ENCODE peak calls at places on chromosome 5, in six cellular contexts. T is skeletal muscle cell, I is lower leg skin, L is tibial artery, V is stomach, R is psoas muscle. Z is an unnamed sample.

GRCh38 chr5:123937230-123937629 is 425.3 kb downstream of the CSNK1G3 start:
- DNase-seq in T (peak), I (no peak), L (no peak), V (no peak), R (no peak), Z (no peak)

GRCh38 chr5:108193021-108193795 is 188.7 kb downstream of the FBXL17 start:
- DNase-seq in T (peak), I (no peak), L (no peak), V (no peak), R (no peak), Z (no peak)

GRCh38 chr5:51095481-51095880 is 287.8 kb upstream of the ISL1 start:
- DNase-seq in T (no peak), I (no peak), L (no peak), V (no peak), R (no peak), Z (no peak)

GRCh38 chr5:148939676-148940075 is 113.3 kb downstream of the ADRB2 start:
- DNase-seq in T (no peak), I (no peak), L (no peak), V (no peak), R (no peak), Z (no peak)

GRCh38 chr5:131296213-131296672 is 32.4 kb downstream of the CDC42SE2 start:
- DNase-seq in T (no peak), I (no peak), L (no peak), V (no peak), R (no peak), Z (no peak)

GRCh38 chr5:145824040-145824439 is 11.1 kb downstream of the PRELID2 start:
- DNase-seq in T (no peak), I (no peak), L (no peak), V (no peak), R (no peak), Z (no peak)

GRCh38 chr5:485113-485942 is 38.9 kb downstream of the SLC9A3 start:
- DNase-seq in T (no peak), I (no peak), L (no peak), V (no peak), R (no peak), Z (no peak)

GRCh38 chr5:13591621-13592020 is 352.9 kb downstream of the DNAH5 start:
- DNase-seq in T (peak), I (no peak), L (no peak), V (no peak), R (no peak), Z (no peak)

GRCh38 chr5:77211691-77212047 is 1.2 kb downstream of the PDE8B start:
- DNase-seq in T (no peak), I (no peak), L (no peak), V (no peak), R (no peak), Z (no peak)

GRCh38 chr5:22852807-22853670 is at the start of gene CDH12:
- DNase-seq in T (no peak), I (peak), L (no peak), V (no peak), R (no peak), Z (no peak)

GRCh38 chr5:66469684-66470083 is 126.5 kb upstream of the MAST4 start:
- DNase-seq in T (no peak), I (no peak), L (no peak), V (no peak), R (no peak), Z (no peak)

GRCh38 chr5:63451188-63451587 is 511.1 kb downstream of the HTR1A start:
- DNase-seq in T (no peak), I (no peak), L (no peak), V (no peak), R (no peak), Z (no peak)

GRCh38 chr5:95620030-95620869 is at the start of gene GPR150:
- DNase-seq in T (no peak), I (peak), L (no peak), V (peak), R (peak), Z (peak)

GRCh38 chr5:175654807-175655206 is 3.1 kb upstream of the HRH2 start:
- DNase-seq in T (no peak), I (no peak), L (no peak), V (no peak), R (no peak), Z (no peak)

GRCh38 chr5:169590602-169591001 is 7.0 kb downstream of the SPDL1 start:
- DNase-seq in T (no peak), I (no peak), L (no peak), V (no peak), R (no peak), Z (no peak)

GRCh38 chr5:16855475-16855874 is 80.6 kb downstream of the MYO10 start:
- DNase-seq in T (no peak), I (no peak), L (no peak), V (peak), R (no peak), Z (no peak)

GRCh38 chr5:6377121-6377520 is 1.2 kb downstream of the MED10 start:
- DNase-seq in T (no peak), I (no peak), L (no peak), V (no peak), R (no peak), Z (no peak)

GRCh38 chr5:6378128-6379023 is at the start of gene MED10:
- DNase-seq in T (peak), I (peak), L (peak), V (peak), R (peak), Z (peak)

GRCh38 chr5:6383376-6383775 is 5.0 kb upstream of the MED10 start:
- DNase-seq in T (no peak), I (peak), L (no peak), V (no peak), R (no peak), Z (no peak)

GRCh38 chr5:6377582-6378127 is 692 bp downstream of the MED10 start:
- DNase-seq in T (no peak), I (no peak), L (no peak), V (no peak), R (no peak), Z (no peak)

DNA sequence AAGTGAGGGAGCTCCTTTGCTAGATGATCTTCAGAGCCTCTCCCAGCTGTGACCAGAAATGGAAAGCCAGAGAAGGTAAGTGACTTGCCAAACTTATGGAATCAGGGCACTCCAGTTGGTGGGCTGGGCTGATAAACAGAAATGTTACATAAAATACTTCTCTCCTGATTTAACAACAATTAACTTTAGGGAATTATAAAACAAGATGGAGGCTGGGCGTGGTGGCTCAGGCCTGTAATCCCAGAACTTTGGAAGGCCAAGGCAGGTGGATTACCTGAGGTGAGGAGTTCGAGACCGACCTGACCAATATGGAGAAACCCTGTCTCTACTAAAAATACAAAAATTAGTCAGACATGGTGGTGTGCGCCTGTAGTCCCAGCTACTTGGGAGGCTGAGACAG is 899 bp upstream of the MED10 start:
- DNase-seq in T (no peak), I (no peak), L (no peak), V (no peak), R (no peak), Z (no peak)
- H3K4me3 ChIP-seq in T (peak), I (no peak), L (peak), V (peak), R (peak), Z (no peak)

GRCh38 chr5:75656311-75657003 is 45.2 kb downstream of the ANKDD1B start:
- DNase-seq in T (no peak), I (no peak), L (no peak), V (no peak), R (peak), Z (peak)
- H3K4me3 ChIP-seq in T (peak), I (no peak), L (peak), V (peak), R (peak), Z (no peak)

GRCh38 chr5:33936004-33936380 is 194 bp upstream of the RXFP3 start:
- DNase-seq in T (peak), I (peak), L (peak), V (peak), R (peak), Z (peak)

GRCh38 chr5:33938507-33938796 is 2.3 kb downstream of the RXFP3 start:
- DNase-seq in T (no peak), I (no peak), L (no peak), V (no peak), R (no peak), Z (no peak)

GRCh38 chr5:33937700-33938506 is 1.7 kb downstream of the RXFP3 start:
- DNase-seq in T (no peak), I (no peak), L (no peak), V (no peak), R (no peak), Z (no peak)

GRCh38 chr5:33937017-33937699 is 972 bp downstream of the RXFP3 start:
- DNase-seq in T (no peak), I (no peak), L (no peak), V (no peak), R (no peak), Z (no peak)

GRCh38 chr5:33936381-33937016 is at the start of gene RXFP3:
- DNase-seq in T (no peak), I (no peak), L (no peak), V (no peak), R (no peak), Z (peak)
- H3K4me3 ChIP-seq in T (peak), I (no peak), L (peak), V (peak), R (peak), Z (no peak)

GRCh38 chr5:56070795-56071539 is 76.2 kb upstream of the IL6ST start:
- DNase-seq in T (no peak), I (no peak), L (no peak), V (no peak), R (no peak), Z (no peak)
- H3K4me3 ChIP-seq in T (no peak), I (no peak), L (no peak), V (no peak), R (no peak), Z (no peak)

GRCh38 chr5:151706906-151707305 is 20.2 kb upstream of the SPARC start:
- DNase-seq in T (no peak), I (no peak), L (no peak), V (no peak), R (no peak), Z (no peak)

GRCh38 chr5:151699071-151699901 is 12.6 kb upstream of the SPARC start:
- DNase-seq in T (peak), I (peak), L (peak), V (peak), R (peak), Z (peak)

GRCh38 chr5:151700816-151701215 is 14.1 kb upstream of the SPARC start:
- DNase-seq in T (no peak), I (no peak), L (no peak), V (no peak), R (no peak), Z (no peak)

GRCh38 chr5:151703780-151704179 is 17.1 kb upstream of the SPARC start:
- DNase-seq in T (no peak), I (no peak), L (no peak), V (no peak), R (no peak), Z (no peak)

DNA sequence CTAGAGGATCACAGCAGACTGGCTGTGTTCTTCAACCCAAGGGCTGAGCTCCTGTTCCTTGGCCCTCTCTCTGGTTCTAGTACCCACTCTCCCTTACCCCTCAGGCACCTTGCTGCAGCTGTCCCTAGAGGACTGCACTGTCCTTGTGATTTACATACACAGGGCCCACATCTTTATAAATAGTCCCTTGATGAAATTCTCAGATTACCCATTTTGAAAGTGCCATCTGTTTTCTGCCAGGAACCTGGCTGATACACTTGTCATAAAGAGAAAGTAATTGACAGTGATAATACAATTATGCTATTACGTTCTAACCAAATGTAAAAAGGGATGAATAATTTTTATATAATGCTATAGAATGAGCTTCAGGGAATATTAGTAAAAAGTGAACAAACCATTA is 16.5 kb upstream of the SPARC start:
- DNase-seq in T (no peak), I (no peak), L (no peak), V (no peak), R (no peak), Z (no peak)
- H3K4me3 ChIP-seq in T (no peak), I (no peak), L (no peak), V (no peak), R (no peak), Z (no peak)

Z was measured in mucosa of descending colon.